ENCODE peak calls at places on chromosomes 5 and 9, in five cellular contexts. Y, H, X, A and I are unnamed samples. For H3K9me3, the result is how much of the 10 kb centered on the place peaks cover.

GRCh38 chr5:72296251-72296650 is 23.8 kb downstream of the MRPS27 start:
- DNase-seq in H (no peak), Y (no peak), X (no peak), A (no peak), I (no peak)

GRCh38 chr5:157915638-157916037 is 56.7 kb upstream of the CLINT1 start:
- DNase-seq in A (peak), X (no peak), H (no peak), Y (peak), I (no peak)

GRCh38 chr5:165370772-165371171 is 1865.4 kb downstream of the MAT2B start:
- DNase-seq in A (peak), X (no peak), Y (peak), H (no peak), I (no peak)

GRCh38 chr5:68407312-68408239 is 192.0 kb downstream of the PIK3R1 start:
- DNase-seq in H (no peak), A (no peak), X (no peak), Y (no peak), I (peak)

GRCh38 chr5:37490931-37491330 is 111.8 kb downstream of the WDR70 start:
- DNase-seq in A (no peak), Y (no peak), H (no peak), X (no peak), I (no peak)

GRCh38 chr5:53433036-53433435 is 47.4 kb upstream of the FST start:
- DNase-seq in A (no peak), H (no peak), Y (no peak), X (no peak), I (no peak)

GRCh38 chr5:169221519-169221918 is 79.4 kb downstream of the SLIT3 start:
- DNase-seq in H (no peak), Y (no peak), X (no peak), A (no peak), I (no peak)

GRCh38 chr9:23342296-23342695 is 483.7 kb downstream of the ELAVL2 start:
- DNase-seq in A (peak), X (peak), Y (peak), H (no peak), I (no peak)

GRCh38 chr9:124214596-124215550 is 42.9 kb upstream of the NEK6 start:
- DNase-seq in Y (no peak), X (no peak), A (no peak), H (no peak), I (no peak)

GRCh38 chr9:95724253-95724991 is 151.1 kb upstream of the ERCC6L2 start:
- DNase-seq in Y (no peak), H (peak), A (no peak), X (no peak), I (no peak)

GRCh38 chr9:137049544-137050449 is 3.8 kb upstream of the NPDC1 start:
- DNase-seq in X (peak), A (peak), H (peak), Y (peak), I (peak)

GRCh38 chr9:26326473-26327044 is 566.0 kb downstream of the CAAP1 start:
- DNase-seq in H (peak), X (peak), A (peak), Y (peak), I (peak)

GRCh38 chr5:121693864-121694263 is 157.8 kb upstream of the FTMT start:
- DNase-seq in A (peak), X (peak), H (no peak), Y (peak), I (no peak)

GRCh38 chr5:161201558-161201957 is 345.0 kb downstream of the GABRB2 start:
- DNase-seq in A (no peak), Y (no peak), H (no peak), X (no peak), I (no peak)

GRCh38 chr9:4084440-4084818 is 215.4 kb downstream of the GLIS3 start:
- DNase-seq in X (no peak), H (no peak), A (no peak), Y (peak), I (no peak)

GRCh38 chr5:123472150-123472549 is 39.8 kb upstream of the CSNK1G3 start:
- DNase-seq in H (no peak), Y (no peak), A (no peak), X (no peak), I (no peak)

GRCh38 chr5:103546858-103547257 is 15.7 kb downstream of the NUDT12 start:
- DNase-seq in A (no peak), H (no peak), Y (no peak), X (no peak), I (no peak)

GRCh38 chr5:96297867-96298266 is 135.2 kb downstream of the PCSK1 start:
- DNase-seq in X (peak), A (no peak), H (no peak), Y (peak), I (no peak)

GRCh38 chr5:151598984-151599383 is 7.9 kb upstream of the FAT2 start:
- DNase-seq in H (no peak), X (no peak), Y (no peak), A (peak), I (no peak)

GRCh38 chr9:134475051-134475790 is 149.0 kb downstream of the RXRA start:
- DNase-seq in Y (peak), H (peak), X (peak), A (no peak), I (peak)

GRCh38 chr5:76104027-76104426 is 20.8 kb downstream of the SV2C start:
- DNase-seq in Y (no peak), X (peak), A (peak), H (peak), I (peak)

GRCh38 chr5:89556215-89557009 is 673.4 kb upstream of the MEF2C start:
- DNase-seq in H (no peak), A (peak), Y (peak), X (peak), I (peak)

GRCh38 chr5:101288633-101289032 is 385.6 kb upstream of the ST8SIA4 start:
- DNase-seq in Y (no peak), A (no peak), H (no peak), X (peak), I (no peak)

DNA sequence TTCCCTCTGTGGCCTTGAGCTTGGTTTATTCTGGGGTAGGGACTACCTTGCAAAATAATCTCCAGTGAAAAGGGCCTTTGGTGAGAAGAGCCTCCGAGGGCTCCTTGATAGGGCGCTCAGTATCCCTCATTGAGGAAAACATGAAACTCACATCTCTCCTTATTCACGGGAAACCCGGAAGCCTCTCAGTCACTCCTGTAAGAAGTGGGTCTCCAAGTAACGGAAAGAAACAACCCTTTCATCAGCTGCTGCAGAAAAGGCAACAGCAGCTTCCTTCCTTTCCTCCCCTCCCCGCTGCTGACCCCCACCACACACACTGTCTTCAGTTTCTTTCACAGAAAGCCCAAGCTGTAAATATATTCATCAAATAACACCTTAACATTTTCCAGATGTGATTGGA is 81.5 kb downstream of the C9orf152 start:
- DNase-seq in Y (no peak), A (no peak), H (peak), X (no peak), I (no peak)
- TF ChIP-seq EZH2 in Y (no peak), A (no peak), H (no peak), X (no peak), I (no peak)

GRCh38 chr9:92954078-92954861 is 6.9 kb downstream of the FGD3 start:
- DNase-seq in H (peak), X (peak), A (peak), Y (no peak), I (no peak)
- H3K27ac ChIP-seq in H (peak), X (no peak), A (peak), Y (no peak), I (no peak)

DNA sequence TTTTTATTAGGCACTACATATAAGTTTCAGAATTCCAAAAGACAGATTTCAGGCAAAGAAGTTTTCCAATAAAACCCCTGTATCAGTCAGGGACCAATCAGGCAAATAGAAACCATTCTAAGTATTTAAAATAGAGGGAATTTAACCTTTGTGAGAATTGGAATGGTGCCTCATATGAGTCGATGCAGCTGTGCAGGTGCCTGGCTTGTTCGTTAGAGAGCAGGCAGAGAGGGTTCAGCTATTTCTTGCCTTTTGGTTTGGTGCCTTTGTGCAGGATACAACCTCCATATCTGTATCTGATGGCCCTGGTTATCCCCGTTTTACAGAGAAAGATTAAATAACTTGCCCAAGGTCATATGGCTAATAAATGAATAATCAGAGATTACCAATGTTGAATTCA is 6.0 kb upstream of the DDX4 start:
- DNase-seq in Y (no peak), A (no peak), H (no peak), X (no peak), I (no peak)
- H3K9me3 ChIP-seq in Y (under half), A (under half), H (under half), X (under half), I (under half)

DNA sequence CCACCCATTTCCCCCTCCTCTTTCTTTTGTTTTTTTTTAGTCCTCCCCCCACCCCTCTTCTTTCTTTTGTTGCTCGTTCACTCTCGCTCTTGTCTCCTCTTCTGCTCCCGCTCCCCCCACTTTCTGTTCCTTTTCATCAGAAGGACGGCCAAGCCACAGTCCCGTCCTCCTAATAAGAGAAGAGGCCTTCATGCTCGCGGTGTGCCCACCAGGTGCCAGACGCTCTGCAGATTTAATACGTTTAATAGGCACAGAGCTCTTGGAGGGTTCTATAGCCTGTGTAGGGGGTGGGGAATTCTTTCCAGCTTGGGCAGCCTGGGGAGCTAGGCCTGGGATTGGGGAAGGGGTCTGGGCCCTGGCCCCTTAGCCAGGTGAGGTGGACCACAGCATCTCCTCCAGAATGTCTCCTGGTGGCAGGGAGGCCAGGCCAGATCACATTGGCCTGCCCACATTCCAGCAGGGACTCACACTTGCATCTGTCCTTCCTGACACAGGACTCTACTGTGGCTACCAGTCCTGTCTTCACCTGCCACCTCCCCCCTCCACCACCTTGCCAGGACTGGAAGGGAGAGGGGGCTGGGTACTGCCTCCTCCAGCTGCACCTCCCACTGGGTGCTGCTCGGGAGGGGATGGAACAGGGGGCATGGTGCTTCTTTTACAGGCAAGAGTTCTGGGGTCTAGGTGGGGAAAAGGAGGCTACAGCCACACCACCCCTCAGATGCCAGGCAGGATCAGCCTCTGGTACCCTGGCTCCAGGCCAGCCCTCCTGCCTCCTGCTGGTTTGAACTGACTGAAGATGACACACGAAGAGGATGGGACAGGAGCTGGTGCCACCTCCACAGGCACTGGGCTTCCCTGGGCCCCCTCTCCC is 6.1 kb upstream of the BARX1 start:
- DNase-seq in A (no peak), X (no peak), Y (no peak), H (no peak), I (no peak)
- TF ChIP-seq EZH2 in A (no peak), X (no peak), Y (no peak), H (no peak), I (no peak)

GRCh38 chr9:131617611-131618010 is 72.3 kb downstream of the PRRT1B start:
- DNase-seq in H (no peak), Y (no peak), X (no peak), A (no peak), I (no peak)
- H3K27ac ChIP-seq in H (no peak), Y (no peak), X (no peak), A (no peak), I (no peak)

GRCh38 chr9:118736406-118736805 is 632.8 kb downstream of the BRINP1 start:
- DNase-seq in X (no peak), A (no peak), H (no peak), Y (no peak), I (no peak)
- H3K9me3 ChIP-seq in X (under half), A (under half), H (under half), Y (under half), I (under half)

GRCh38 chr9:126146254-126147145 is 180.1 kb upstream of the MVB12B start:
- DNase-seq in Y (no peak), X (peak), H (peak), A (peak), I (peak)

GRCh38 chr9:126147186-126147585 is 179.4 kb upstream of the MVB12B start:
- DNase-seq in H (no peak), Y (no peak), X (no peak), A (no peak), I (no peak)

GRCh38 chr9:126144215-126144614 is 182.4 kb upstream of the MVB12B start:
- DNase-seq in A (no peak), Y (no peak), X (no peak), H (no peak), I (no peak)

GRCh38 chr9:126145887-126146253 is 180.8 kb upstream of the MVB12B start:
- DNase-seq in X (no peak), H (no peak), Y (no peak), A (no peak), I (no peak)

GRCh38 chr9:126144617-126145456 is 181.8 kb upstream of the MVB12B start:
- DNase-seq in X (no peak), A (no peak), H (no peak), Y (no peak), I (no peak)
- TF ChIP-seq EZH2 in X (no peak), A (no peak), H (no peak), Y (no peak), I (no peak)

GRCh38 chr5:127988149-127988755 is 95.3 kb upstream of the SLC12A2 start:
- DNase-seq in H (no peak), Y (peak), X (peak), A (peak), I (peak)
- H3K27ac ChIP-seq in H (no peak), Y (peak), X (peak), A (peak), I (no peak)